ENCODE peak calls at places on chromosomes 16 and 17, in eight cellular contexts. O is KG1; S is T-cell; Y is AG09309; T is activated naive CD8-positive, alpha-beta T cell treated with anti-CD3 and anti-CD28 coated beads for 36 hours; M is GM23248; X is activated CD4-positive, CD25-positive, alpha-beta regulatory T cell; H is colonic mucosa. L is an unnamed sample.

GRCh38 chr17:82836823-82837357 is 2.9 kb downstream of the ZNF750 start:
- DNase-seq in X (no peak), S (no peak), T (no peak), O (no peak), H (no peak), M (peak), Y (no peak), L (no peak)

GRCh38 chr16:17275076-17275732 is 195.6 kb downstream of the XYLT1 start:
- DNase-seq in S (no peak), T (peak), Y (no peak), H (peak), X (no peak), O (no peak), M (peak), L (no peak)

GRCh38 chr16:79754081-79754872 is 153.7 kb upstream of the MAF start:
- DNase-seq in O (no peak), Y (no peak), S (no peak), X (no peak), H (no peak), T (no peak), M (no peak), L (no peak)

GRCh38 chr17:80855968-80856862 is 135.4 kb upstream of the CHMP6 start:
- DNase-seq in S (peak), T (peak), X (peak), O (no peak), M (peak), Y (peak), H (no peak), L (no peak)

GRCh38 chr17:42135664-42136653 is 13.4 kb downstream of the HSPB9 start:
- DNase-seq in M (peak), T (no peak), H (peak), O (no peak), X (no peak), S (no peak), Y (no peak), L (no peak)

GRCh38 chr17:2602597-2603017 is 9.2 kb downstream of the PAFAH1B1 start:
- DNase-seq in X (no peak), H (no peak), O (no peak), Y (no peak), S (no peak), T (no peak), M (no peak), L (no peak)

GRCh38 chr17:80931421-80932265 is 60.0 kb upstream of the CHMP6 start:
- DNase-seq in H (no peak), Y (peak), M (peak), O (no peak), S (no peak), X (no peak), T (no peak), L (no peak)

GRCh38 chr17:35175638-35176415 is 18.4 kb downstream of the SLC35G3 start:
- DNase-seq in X (no peak), Y (no peak), H (no peak), O (no peak), S (no peak), T (no peak), M (no peak), L (no peak)

GRCh38 chr17:49365667-49366066 is 3.6 kb upstream of the ZNF652 start:
- DNase-seq in X (no peak), T (no peak), O (no peak), H (no peak), Y (no peak), M (peak), S (peak), L (no peak)

GRCh38 chr17:15334266-15334665 is 7.1 kb downstream of the TEKT3 start:
- DNase-seq in T (no peak), Y (no peak), O (no peak), H (no peak), M (no peak), X (no peak), S (no peak), L (no peak)

GRCh38 chr16:66910175-66910940 is 8.3 kb downstream of the CDH16 start:
- DNase-seq in O (no peak), T (no peak), M (no peak), S (no peak), X (no peak), H (no peak), Y (no peak), L (no peak)

GRCh38 chr17:10295728-10296343 is 77.0 kb downstream of the MYH13 start:
- DNase-seq in H (peak), T (peak), O (no peak), X (no peak), Y (no peak), M (peak), S (no peak), L (no peak)

GRCh38 chr17:68539536-68540469 is 27.6 kb downstream of the PRKAR1A start:
- DNase-seq in S (no peak), H (no peak), O (no peak), M (peak), X (no peak), T (no peak), Y (no peak), L (peak)

GRCh38 chr17:41650794-41651624 is 26.6 kb upstream of the KRT17 start:
- DNase-seq in X (no peak), H (no peak), T (no peak), M (no peak), S (no peak), O (no peak), Y (no peak), L (no peak)

GRCh38 chr17:82216301-82217119 is 3.9 kb upstream of the CCDC57 start:
- DNase-seq in M (peak), H (peak), X (no peak), T (peak), S (peak), Y (peak), O (peak), L (peak)

GRCh38 chr16:75361936-75362335 is 71.4 kb downstream of the CFDP1 start:
- DNase-seq in Y (no peak), T (no peak), X (no peak), O (no peak), M (no peak), S (no peak), H (no peak), L (no peak)

GRCh38 chr17:51951737-51952136 is 206.8 kb downstream of the CA10 start:
- DNase-seq in M (no peak), H (no peak), X (no peak), O (no peak), S (no peak), Y (no peak), T (no peak), L (no peak)

GRCh38 chr17:35082073-35082657 is 18.7 kb upstream of the RFFL start:
- DNase-seq in M (peak), H (no peak), Y (peak), O (no peak), S (no peak), X (no peak), T (no peak), L (no peak)

GRCh38 chr17:35791681-35792350 is 3.6 kb downstream of the MMP28 start:
- DNase-seq in Y (no peak), M (no peak), S (no peak), H (no peak), X (no peak), T (no peak), O (no peak), L (no peak)

GRCh38 chr17:63189082-63189481 is 223.0 kb downstream of the TANC2 start:
- DNase-seq in O (no peak), X (no peak), M (peak), T (no peak), S (no peak), Y (no peak), H (no peak), L (no peak)

GRCh38 chr17:7822126-7822525 is 11.9 kb upstream of the KDM6B start:
- DNase-seq in Y (no peak), X (no peak), H (no peak), T (no peak), M (no peak), O (no peak), S (no peak), L (no peak)

GRCh38 chr16:69561901-69562300 is 3.9 kb upstream of the NFAT5 start:
- DNase-seq in M (no peak), T (no peak), X (no peak), O (no peak), S (no peak), H (no peak), Y (no peak), L (no peak)

GRCh38 chr17:48444531-48445247 is 14.7 kb upstream of the SKAP1 start:
- DNase-seq in X (no peak), O (no peak), H (no peak), Y (no peak), T (peak), S (peak), M (no peak), L (no peak)

GRCh38 chr17:76378548-76379274 is 5.7 kb upstream of the SPHK1 start:
- DNase-seq in X (no peak), T (no peak), Y (no peak), H (no peak), M (no peak), O (no peak), S (no peak), L (no peak)

GRCh38 chr17:79451167-79451566 is 159.7 kb downstream of the RBFOX3 start:
- DNase-seq in Y (no peak), S (no peak), X (no peak), H (no peak), M (no peak), O (no peak), T (no peak), L (no peak)

L was measured in memory B cell.